ENCODE peak calls at places on chromosomes 16 and 17, in four cellular contexts. E is K562, Q is HepG2, M is GM12878. X is an unnamed sample.

GRCh38 chr17:81480140-81480917 is 32.3 kb downstream of the ACTG1 start:
- DNase-seq in M (no peak), Q (no peak), E (peak), X (no peak)

GRCh38 chr17:64015447-64015846 is 5.0 kb downstream of the ICAM2 start:
- DNase-seq in Q (no peak), E (no peak), M (no peak), X (no peak)

GRCh38 chr17:50686494-50687199 is 21.1 kb downstream of the ANKRD40 start:
- DNase-seq in E (no peak), Q (peak), M (no peak), X (no peak)

GRCh38 chr17:32907583-32907982 is 20.4 kb upstream of the TMEM98 start:
- DNase-seq in M (no peak), E (no peak), Q (no peak), X (no peak)

GRCh38 chr17:82037113-82037888 is at the start of gene DCXR:
- DNase-seq in E (peak), M (peak), Q (peak), X (peak)

GRCh38 chr16:10880609-10881452 is 3.8 kb downstream of the CIITA start:
- DNase-seq in Q (no peak), E (no peak), M (no peak), X (no peak)

GRCh38 chr17:2071421-2072281 is 16.7 kb downstream of the HIC1 start:
- DNase-seq in M (no peak), Q (no peak), E (no peak), X (no peak)

GRCh38 chr16:67893791-67894399 is 841 bp downstream of the PSKH1 start:
- DNase-seq in M (no peak), Q (peak), E (no peak), X (no peak)

GRCh38 chr16:59198487-59198886 is 464.4 kb upstream of the GOT2 start:
- DNase-seq in Q (no peak), M (no peak), E (no peak), X (no peak)

GRCh38 chr16:59188029-59188428 is 453.9 kb upstream of the GOT2 start:
- DNase-seq in E (no peak), Q (no peak), M (no peak), X (no peak)

GRCh38 chr16:59195242-59195641 is 461.1 kb upstream of the GOT2 start:
- DNase-seq in M (no peak), Q (no peak), E (no peak), X (no peak)

GRCh38 chr16:59192551-59193199 is 458.6 kb upstream of the GOT2 start:
- DNase-seq in M (no peak), E (peak), Q (peak), X (no peak)
- TF ChIP-seq SRF in M (no peak), E (no peak), Q (no peak), X (no peak)

DNA sequence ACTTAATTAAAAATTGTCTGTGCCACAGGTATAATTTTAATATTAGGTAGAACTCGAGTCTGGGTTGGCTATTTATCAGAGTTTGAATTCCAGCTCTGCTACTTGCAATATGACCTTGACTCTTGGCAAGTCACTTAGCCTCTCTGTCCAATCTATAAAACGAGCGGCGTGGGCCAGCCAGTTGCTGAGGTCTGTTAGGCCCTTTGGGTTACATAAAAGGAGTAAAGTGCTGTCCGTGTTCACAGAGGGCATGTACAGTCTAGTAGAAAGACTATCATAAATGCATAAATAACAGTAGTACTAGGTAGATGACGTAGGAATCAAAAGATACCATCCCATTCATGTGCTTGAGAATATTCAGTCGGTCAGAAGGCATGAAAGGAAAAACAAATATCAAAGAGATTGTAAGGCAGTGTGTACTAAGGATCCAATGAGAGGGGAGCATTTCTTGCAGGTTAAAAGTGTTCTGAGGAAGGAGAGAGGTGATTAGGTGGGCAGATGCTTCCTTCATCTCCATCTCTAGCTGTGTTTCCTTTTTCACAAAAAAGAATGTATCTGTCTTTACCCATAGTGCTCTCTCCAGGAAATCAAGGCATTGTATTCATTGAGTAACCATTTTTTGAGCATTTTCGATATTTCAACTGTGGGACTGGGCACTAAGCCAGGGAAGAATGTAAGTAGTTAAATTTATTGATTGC is 2.4 kb downstream of the TNRC6A start:
- DNase-seq in E (no peak), M (no peak), Q (peak), X (no peak)
- TF ChIP-seq HDAC2 in E (no peak), M (no peak), Q (peak), X (no peak)

GRCh38 chr16:50195756-50196155 is 42.6 kb downstream of the TENT4B start:
- DNase-seq in E (no peak), M (no peak), Q (no peak), X (no peak)

GRCh38 chr16:50196736-50197135 is 43.6 kb downstream of the TENT4B start:
- DNase-seq in M (no peak), Q (no peak), E (no peak), X (no peak)

GRCh38 chr16:50190292-50190691 is 37.2 kb downstream of the TENT4B start:
- DNase-seq in Q (no peak), M (no peak), E (no peak), X (no peak)

GRCh38 chr16:50195276-50195675 is 42.2 kb downstream of the TENT4B start:
- DNase-seq in Q (no peak), M (no peak), E (no peak), X (no peak)

GRCh38 chr16:50193594-50193993 is 40.5 kb downstream of the TENT4B start:
- DNase-seq in E (no peak), Q (no peak), M (no peak), X (no peak)
- TF ChIP-seq SRF in E (no peak), Q (no peak), M (no peak), X (no peak)

GRCh38 chr17:13749566-13750235 is 148.0 kb upstream of the HS3ST3A1 start:
- DNase-seq in E (no peak), Q (no peak), M (no peak), X (no peak)
- TF ChIP-seq HDAC2 in E (no peak), Q (no peak), M (no peak), X (no peak)

GRCh38 chr17:16969931-16970906 is 1.7 kb downstream of the TNFRSF13B start:
- DNase-seq in Q (no peak), E (no peak), M (no peak), X (no peak)

GRCh38 chr17:16971458-16972338 is at the start of gene TNFRSF13B:
- DNase-seq in M (no peak), Q (no peak), E (no peak), X (no peak)

GRCh38 chr17:16972346-16972745 is 428 bp upstream of the TNFRSF13B start:
- DNase-seq in E (no peak), M (no peak), Q (no peak), X (no peak)

GRCh38 chr17:16973760-16974540 is 2.0 kb upstream of the TNFRSF13B start:
- DNase-seq in Q (no peak), E (no peak), M (peak), X (peak)

DNA sequence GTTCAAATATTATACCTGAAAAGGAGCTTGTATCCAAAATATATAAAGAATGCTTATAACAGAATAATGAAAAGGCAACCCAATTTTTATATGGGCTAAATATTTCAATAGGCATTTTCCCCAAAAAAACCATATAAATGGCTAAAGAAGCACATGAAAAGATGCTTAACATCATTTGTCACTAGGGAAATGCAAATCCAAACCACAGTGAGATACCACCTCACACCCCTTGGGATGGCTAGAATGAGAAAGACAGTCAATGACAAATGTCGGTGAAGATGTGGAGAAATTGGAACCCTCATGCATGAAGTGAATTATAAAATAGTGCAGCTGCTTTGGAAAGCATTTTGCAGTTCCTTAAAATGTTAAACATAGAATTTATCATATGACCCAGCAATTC is 3.1 kb downstream of the TNFRSF13B start:
- DNase-seq in M (no peak), Q (no peak), E (no peak), X (no peak)
- TF ChIP-seq SRF in M (no peak), Q (no peak), E (no peak), X (no peak)

X was measured in H1.